ENCODE peak calls at places on chromosomes 12 and 14, in four cellular contexts. N is K562, O is GM12878, X is HepG2. E is an unnamed sample.

GRCh38 chr14:20684662-20685456 is 499 bp downstream of the RNASE4 start:
- DNase-seq in N (no peak), O (no peak), X (peak), E (peak)

GRCh38 chr12:7161327-7161726 is 28.2 kb upstream of the PEX5 start:
- DNase-seq in N (no peak), O (no peak), X (no peak), E (no peak)

GRCh38 chr14:35223927-35224326 is 68.3 kb upstream of the PSMA6 start:
- DNase-seq in N (no peak), O (no peak), X (no peak), E (no peak)

GRCh38 chr12:67651380-67651695 is 2.8 kb downstream of the DYRK2 start:
- DNase-seq in N (no peak), O (no peak), X (peak), E (no peak)

GRCh38 chr14:99077076-99077843 is 194.7 kb downstream of the BCL11B start:
- DNase-seq in N (no peak), O (no peak), X (no peak), E (no peak)

GRCh38 chr14:60707858-60708257 is 16.3 kb downstream of the SIX4 start:
- DNase-seq in N (no peak), O (no peak), X (no peak), E (no peak)

GRCh38 chr14:54312166-54312801 is 84.5 kb upstream of the CDKN3 start:
- DNase-seq in N (no peak), O (no peak), X (no peak), E (no peak)

GRCh38 chr14:99758915-99759545 is 34.2 kb upstream of the EML1 start:
- DNase-seq in N (no peak), O (no peak), X (no peak), E (no peak)

GRCh38 chr14:38404100-38404541 is 148.2 kb upstream of the CLEC14A start:
- DNase-seq in N (no peak), O (no peak), X (no peak), E (no peak)

GRCh38 chr14:65732112-65732511 is 319.6 kb downstream of the FUT8 start:
- DNase-seq in N (no peak), O (peak), X (no peak), E (no peak)

GRCh38 chr14:33968722-33969121 is 17.8 kb upstream of the EGLN3 start:
- DNase-seq in N (no peak), O (no peak), X (no peak), E (no peak)

GRCh38 chr12:53653595-53653994 is 22.3 kb downstream of the ATP5MC2 start:
- DNase-seq in N (no peak), O (no peak), X (no peak), E (no peak)

GRCh38 chr14:22987291-22987690 is 4.9 kb upstream of the AJUBA start:
- DNase-seq in N (no peak), O (no peak), X (no peak), E (no peak)

GRCh38 chr14:74852922-74853530 is 22.9 kb downstream of the PROX2 start:
- DNase-seq in N (no peak), O (no peak), X (no peak), E (no peak)

GRCh38 chr12:5567021-5567744 is 135.3 kb downstream of the NTF3 start:
- DNase-seq in N (no peak), O (no peak), X (no peak), E (no peak)

GRCh38 chr12:902581-902980 is 46.9 kb downstream of the RAD52 start:
- DNase-seq in N (no peak), O (no peak), X (no peak), E (no peak)

GRCh38 chr12:95789126-95790024 is 1.2 kb downstream of the NTN4 start:
- DNase-seq in N (no peak), O (no peak), X (no peak), E (peak)

GRCh38 chr12:95634622-95635621 is 83.6 kb upstream of the USP44 start:
- DNase-seq in N (no peak), O (no peak), X (peak), E (no peak)

GRCh38 chr12:15712823-15713663 is 76.1 kb downstream of the EPS8 start:
- DNase-seq in N (no peak), O (no peak), X (peak), E (no peak)

GRCh38 chr12:66352197-66352596 is 49.9 kb downstream of the HELB start:
- DNase-seq in N (peak), O (no peak), X (peak), E (peak)

GRCh38 chr14:101972126-101972785 is 7.9 kb downstream of the DYNC1H1 start:
- DNase-seq in N (peak), O (no peak), X (peak), E (no peak)

GRCh38 chr12:49089831-49090773 is 4.5 kb downstream of the DHH start:
- DNase-seq in N (peak), O (no peak), X (no peak), E (peak)

GRCh38 chr12:84858796-84859195 is 53.8 kb downstream of the SLC6A15 start:
- DNase-seq in N (no peak), O (no peak), X (no peak), E (no peak)

GRCh38 chr12:58882796-58883195 is 37.5 kb downstream of the LRIG3 start:
- DNase-seq in N (no peak), O (no peak), X (no peak), E (no peak)

GRCh38 chr12:105226219-105226618 is 9.8 kb downstream of the APPL2 start:
- DNase-seq in N (peak), O (no peak), X (no peak), E (no peak)

GRCh38 chr14:81406863-81407262 is 6.7 kb upstream of the STON2 start:
- DNase-seq in N (no peak), O (no peak), X (peak), E (no peak)

GRCh38 chr12:58099476-58099875 is 158.1 kb downstream of the ATP23 start:
- DNase-seq in N (no peak), O (no peak), X (no peak), E (no peak)

GRCh38 chr12:96824838-96825236 is 82.2 kb upstream of the NEDD1 start:
- DNase-seq in N (no peak), O (no peak), X (no peak), E (no peak)

GRCh38 chr12:96190403-96191170 is 3.6 kb upstream of the ELK3 start:
- DNase-seq in N (no peak), O (no peak), X (peak), E (no peak)

GRCh38 chr12:127785535-127785934 is 481.4 kb upstream of the TMEM132C start:
- DNase-seq in N (no peak), O (no peak), X (no peak), E (no peak)

GRCh38 chr12:116091579-116091978 is 185.9 kb downstream of the MED13L start:
- DNase-seq in N (no peak), O (no peak), X (no peak), E (no peak)

GRCh38 chr12:116089080-116089479 is 188.4 kb downstream of the MED13L start:
- DNase-seq in N (no peak), O (no peak), X (no peak), E (no peak)

GRCh38 chr12:116087399-116087798 is 190.1 kb downstream of the MED13L start:
- DNase-seq in N (no peak), O (no peak), X (no peak), E (no peak)

GRCh38 chr12:116090516-116090915 is 187.0 kb downstream of the MED13L start:
- DNase-seq in N (no peak), O (no peak), X (no peak), E (no peak)

GRCh38 chr12:116087962-116088361 is 189.5 kb downstream of the MED13L start:
- DNase-seq in N (no peak), O (no peak), X (peak), E (no peak)
- TF ChIP-seq CBFB in N (no peak), O (no peak), X (no peak), E (no peak)

DNA sequence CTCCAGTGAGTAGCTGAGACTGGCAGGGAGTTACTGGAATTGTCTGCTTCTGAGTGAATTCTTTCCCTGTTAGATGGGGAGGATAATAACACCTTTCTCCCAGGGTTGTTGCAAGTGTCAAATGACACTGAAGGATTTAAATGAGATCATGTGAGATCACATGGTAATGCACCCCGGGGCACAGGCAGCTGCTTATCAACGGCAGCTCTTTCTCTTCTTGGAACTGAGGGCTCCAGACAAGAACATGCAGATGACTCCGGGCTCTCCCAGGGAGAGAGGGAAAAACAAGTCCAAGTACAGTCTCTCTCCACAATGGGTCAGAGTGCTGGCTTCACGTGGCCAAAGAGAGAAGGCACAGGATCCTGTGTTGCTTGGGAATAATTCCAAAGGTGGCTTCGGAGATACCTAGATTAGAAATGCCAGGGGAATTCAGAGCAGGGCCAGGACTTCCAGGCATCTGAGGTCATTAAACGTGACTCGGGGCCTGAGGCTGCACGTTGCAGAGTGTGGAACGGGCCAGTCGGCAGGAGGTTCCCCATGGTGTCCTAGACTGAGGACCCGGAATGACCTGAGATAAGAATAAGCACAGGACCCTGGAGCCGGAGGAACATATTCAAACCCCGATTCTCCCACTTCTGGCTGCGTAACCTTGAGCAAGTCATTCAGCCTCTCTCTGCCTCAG is 109.2 kb downstream of the PRMT8 start:
- DNase-seq in N (peak), O (no peak), X (no peak), E (no peak)
- TF ChIP-seq CBFB in N (no peak), O (no peak), X (no peak), E (no peak)

GRCh38 chr12:111287125-111287900 is 81.6 kb downstream of the PHETA1 start:
- DNase-seq in N (no peak), O (no peak), X (no peak), E (no peak)
- TF ChIP-seq CBFB in N (no peak), O (no peak), X (no peak), E (no peak)

DNA sequence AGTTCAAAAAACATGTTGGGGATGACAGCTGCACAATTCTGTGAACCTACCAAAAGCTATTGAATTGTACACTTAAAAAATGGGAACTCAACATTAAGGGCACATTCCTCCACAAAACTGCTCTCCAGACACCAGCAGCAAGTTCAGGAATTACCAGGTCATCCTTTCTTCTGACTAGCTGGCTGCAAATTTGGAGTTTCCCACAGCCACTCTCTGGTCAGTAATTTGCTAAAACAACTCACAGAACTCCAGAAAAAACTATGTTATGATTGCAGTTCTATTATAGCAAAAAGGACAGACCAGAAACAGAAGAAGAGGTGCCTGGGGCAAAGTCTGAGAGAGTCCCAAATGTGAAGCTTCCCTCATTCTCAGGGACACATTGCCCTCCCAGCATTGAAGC is 20.1 kb upstream of the PLEKHD1 start:
- DNase-seq in N (no peak), O (no peak), X (no peak), E (no peak)
- TF ChIP-seq CBFB in N (no peak), O (no peak), X (no peak), E (no peak)